ENCODE peak calls at places on chromosomes 6 and 20, in seven cellular contexts. V is NCI-H1092, O is GM20000, F is SK-N-MC, R is hypothalamus, U is GM03348, Z is IMR-90. B is an unnamed sample.

GRCh38 chr20:19975901-19976300 is 41.3 kb upstream of the NAA20 start:
- DNase-seq in V (no peak), O (no peak), F (no peak), R (no peak), U (peak; percentile 24), Z (no peak), B (no peak)

GRCh38 chr6:125104425-125104824 is 49.1 kb upstream of the TPD52L1 start:
- DNase-seq in V (no peak), O (no peak), F (peak; percentile 34), R (no peak), U (peak; percentile 61), Z (peak; percentile 72), B (no peak)

GRCh38 chr20:32777177-32777956 is 15.2 kb downstream of the DNMT3B start:
- DNase-seq in V (no peak), O (no peak), F (no peak), R (no peak), U (no peak), Z (no peak), B (no peak)

GRCh38 chr6:39330476-39330875 is 8.0 kb upstream of the KCNK16 start:
- DNase-seq in V (peak; percentile 65), O (no peak), F (no peak), R (no peak), U (no peak), Z (no peak), B (no peak)

GRCh38 chr20:31712112-31712553 is 10.5 kb downstream of the BCL2L1 start:
- DNase-seq in V (peak; percentile 8), O (no peak), F (no peak), R (no peak), U (no peak), Z (no peak), B (no peak)

GRCh38 chr20:17612287-17612974 is 42.6 kb downstream of the DSTN start:
- DNase-seq in V (no peak), O (no peak), F (no peak), R (no peak), U (peak; percentile 54), Z (peak; percentile 50), B (no peak)

GRCh38 chr6:75207211-75207984 is 1.5 kb upstream of the COL12A1 start:
- DNase-seq in V (no peak), O (peak; percentile 19), F (no peak), R (no peak), U (no peak), Z (peak; percentile 42), B (no peak)

GRCh38 chr6:104118274-104118673 is 741.4 kb downstream of the HACE1 start:
- DNase-seq in V (no peak), O (no peak), F (no peak), R (no peak), U (peak; percentile 2), Z (no peak), B (no peak)

GRCh38 chr20:58989196-58989595 is 8.1 kb downstream of the NELFCD start:
- DNase-seq in V (no peak), O (no peak), F (no peak), R (no peak), U (no peak), Z (no peak), B (no peak)

GRCh38 chr6:111894272-111894671 is 21.0 kb upstream of the FYN start:
- DNase-seq in V (no peak), O (no peak), F (no peak), R (no peak), U (peak; percentile 53), Z (peak; percentile 67), B (no peak)